ENCODE peak calls at places on chromosome 11, in eight cellular contexts. B, Y, L, H, C, W, V and F are unnamed samples.

GRCh38 chr11:47768090-47768620 is 1.0 kb upstream of the FNBP4 start:
- DNase-seq in B (no peak), Y (no peak), L (peak), H (peak), C (no peak), W (no peak), V (peak), F (peak)

GRCh38 chr11:63609536-63609935 is 4.7 kb downstream of the PLAAT3 start:
- DNase-seq in B (no peak), Y (no peak), L (no peak), H (peak), C (no peak), W (no peak), V (peak), F (no peak)

GRCh38 chr11:10257478-10257877 is 36.5 kb downstream of the SBF2 start:
- DNase-seq in B (no peak), Y (no peak), L (no peak), H (no peak), C (no peak), W (no peak), V (no peak), F (no peak)

GRCh38 chr11:3109921-3110706 is 52.9 kb upstream of the CARS1 start:
- DNase-seq in B (no peak), Y (peak), L (peak), H (no peak), C (no peak), W (peak), V (peak), F (no peak)

GRCh38 chr11:76214186-76214585 is 7.9 kb upstream of the WNT11 start:
- DNase-seq in B (no peak), Y (no peak), L (no peak), H (no peak), C (no peak), W (no peak), V (no peak), F (no peak)

GRCh38 chr11:64107300-64107699 is 58.6 kb downstream of the MACROD1 start:
- DNase-seq in B (no peak), Y (no peak), L (no peak), H (no peak), C (no peak), W (no peak), V (no peak), F (no peak)

GRCh38 chr11:72584293-72584921 is 89.8 kb downstream of the PDE2A start:
- DNase-seq in B (no peak), Y (peak), L (no peak), H (peak), C (no peak), W (peak), V (peak), F (no peak)

GRCh38 chr11:13859986-13860385 is 102.5 kb upstream of the SPON1 start:
- DNase-seq in B (no peak), Y (no peak), L (no peak), H (peak), C (no peak), W (no peak), V (no peak), F (no peak)

GRCh38 chr11:17547051-17547577 is at the start of gene OTOG:
- DNase-seq in B (no peak), Y (no peak), L (no peak), H (no peak), C (no peak), W (no peak), V (peak), F (no peak)